ENCODE peak calls at places on chromosomes 1 and 21, in nine cellular contexts. W is fibroblast of lung; F is hippocampal formation; M is OCI-LY7; S is GM13977; Y is NCI-H774; K is activated T-cell treated with anti-CD3 and anti-CD28 coated beads, Interleukin-2, amount 50 U/mL, for 24 hours; G is psoas muscle; A is hepatic stellate cell. Z is an unnamed sample.

GRCh38 chr1:228376262-228376628 is 30.4 kb downstream of the TRIM11 start:
- DNase-seq in W (no peak), F (no peak), M (no peak), S (no peak), Y (no peak), K (no peak), G (no peak), A (peak; percentile 22), Z (no peak)

GRCh38 chr1:244835276-244836134 is at the start of gene COX20:
- DNase-seq in W (peak; percentile 87), F (peak; percentile 87), M (peak; percentile 94), S (peak; percentile 86), Y (peak; percentile 95), K (peak; percentile 96), G (peak; percentile 96), A (peak; percentile 79), Z (peak; percentile 95)

GRCh38 chr1:240732390-240732789 is 120.4 kb upstream of the GREM2 start:
- DNase-seq in W (peak; percentile 66), F (peak; percentile 75), M (peak; percentile 60), S (peak; percentile 67), Y (peak; percentile 57), K (no peak), G (no peak), A (peak; percentile 69), Z (no peak)

GRCh38 chr1:172826096-172826741 is 167.3 kb downstream of the FASLG start:
- DNase-seq in W (peak; percentile 87), F (peak; percentile 65), M (peak; percentile 53), S (no peak), Y (peak; percentile 12), K (no peak), G (no peak), A (peak; percentile 37), Z (no peak)

GRCh38 chr1:91584309-91584708 is 83.7 kb downstream of the CDC7 start:
- DNase-seq in W (no peak), F (no peak), M (no peak), S (no peak), Y (no peak), K (no peak), G (no peak), A (no peak), Z (no peak)

GRCh38 chr21:38223893-38224540 is 32.8 kb upstream of the KCNJ15 start:
- DNase-seq in W (peak; percentile 40), F (no peak), M (peak; percentile 56), S (no peak), Y (peak; percentile 6), K (no peak), G (no peak), A (no peak), Z (no peak)

GRCh38 chr21:15363921-15364320 is 299.1 kb upstream of the NRIP1 start:
- DNase-seq in W (no peak), F (no peak), M (no peak), S (no peak), Y (no peak), K (no peak), G (no peak), A (no peak), Z (no peak)

GRCh38 chr1:238608139-238608538 is 717.4 kb upstream of the ZP4 start:
- DNase-seq in W (no peak), F (no peak), M (no peak), S (peak; percentile 6), Y (no peak), K (no peak), G (no peak), A (no peak), Z (no peak)

GRCh38 chr1:165896277-165896676 is 68.9 kb downstream of the UCK2 start:
- DNase-seq in W (peak; percentile 97), F (no peak), M (no peak), S (no peak), Y (no peak), K (no peak), G (peak; percentile 74), A (peak; percentile 85), Z (no peak)

GRCh38 chr1:212225416-212225815 is 59.8 kb upstream of the PPP2R5A start:
- DNase-seq in W (no peak), F (no peak), M (no peak), S (no peak), Y (no peak), K (no peak), G (no peak), A (no peak), Z (no peak)

GRCh38 chr1:159906960-159907359 is 7.0 kb upstream of the CFAP45 start:
- DNase-seq in W (no peak), F (no peak), M (no peak), S (no peak), Y (no peak), K (no peak), G (no peak), A (no peak), Z (no peak)

GRCh38 chr1:243667591-243667990 is 182.5 kb downstream of the AKT3 start:
- DNase-seq in W (no peak), F (no peak), M (no peak), S (no peak), Y (no peak), K (no peak), G (no peak), A (no peak), Z (no peak)

GRCh38 chr1:15090373-15090772 is 63.2 kb upstream of the TMEM51 start:
- DNase-seq in W (no peak), F (no peak), M (peak; percentile 71), S (peak; percentile 55), Y (peak; percentile 60), K (no peak), G (no peak), A (no peak), Z (no peak)

GRCh38 chr1:33792216-33792615 is 71.7 kb upstream of the HMGB4 start:
- DNase-seq in W (no peak), F (no peak), M (no peak), S (no peak), Y (no peak), K (no peak), G (no peak), A (no peak), Z (no peak)

GRCh38 chr21:26469789-26470188 is 103.3 kb downstream of the CYYR1 start:
- DNase-seq in W (peak; percentile 80), F (peak; percentile 50), M (no peak), S (no peak), Y (no peak), K (no peak), G (no peak), A (peak; percentile 3), Z (no peak)

GRCh38 chr1:5993553-5994510 is 1.6 kb upstream of the NPHP4 start:
- DNase-seq in W (no peak), F (no peak), M (peak; percentile 37), S (no peak), Y (no peak), K (peak; percentile 50), G (peak; percentile 47), A (no peak), Z (no peak)

GRCh38 chr1:27137022-27137542 is 17.8 kb downstream of the SLC9A1 start:
- DNase-seq in W (no peak), F (no peak), M (peak; percentile 86), S (peak; percentile 76), Y (no peak), K (peak; percentile 84), G (peak; percentile 78), A (no peak), Z (peak; percentile 72)

GRCh38 chr1:165542647-165543046 is 1.2 kb upstream of the LRRC52 start:
- DNase-seq in W (no peak), F (no peak), M (no peak), S (no peak), Y (no peak), K (no peak), G (no peak), A (no peak), Z (no peak)

GRCh38 chr1:228101994-228102790 is 933 bp downstream of the C1orf35 start:
- DNase-seq in W (peak; percentile 21), F (no peak), M (peak; percentile 57), S (peak; percentile 82), Y (no peak), K (peak; percentile 74), G (peak; percentile 71), A (peak; percentile 66), Z (peak; percentile 70)

GRCh38 chr1:30919025-30919881 is 10.7 kb upstream of the SDC3 start:
- DNase-seq in W (peak; percentile 86), F (no peak), M (no peak), S (no peak), Y (no peak), K (peak; percentile 22), G (no peak), A (no peak), Z (peak; percentile 32)

GRCh38 chr1:208654241-208654640 is 410.1 kb upstream of the PLXNA2 start:
- DNase-seq in W (peak; percentile 10), F (no peak), M (peak; percentile 1), S (peak; percentile 14), Y (no peak), K (no peak), G (no peak), A (no peak), Z (no peak)

GRCh38 chr1:156150107-156151000 is 3.0 kb upstream of the SEMA4A start:
- DNase-seq in W (no peak), F (no peak), M (peak; percentile 56), S (no peak), Y (no peak), K (no peak), G (peak; percentile 28), A (no peak), Z (no peak)

Z was measured in sciatic nerve.